ENCODE peak calls at places on chromosomes 6 and 20, in eight cellular contexts. O, C, E, R, Q, T, M and N are unnamed samples.

GRCh38 chr6:134166529-134167221 is 114.3 kb upstream of the SLC2A12 start:
- DNase-seq in Q (no peak), R (peak; percentile 25), M (no peak), E (peak; percentile 67), C (no peak), T (no peak), O (no peak), N (no peak)

GRCh38 chr6:8043221-8043620 is 21.0 kb downstream of the BLOC1S5 start:
- DNase-seq in C (no peak), M (no peak), E (peak; percentile 31), T (no peak), R (no peak), Q (no peak), O (no peak), N (no peak)

GRCh38 chr6:63764318-63764916 is 128.8 kb downstream of the PHF3 start:
- DNase-seq in R (peak; percentile 74), C (no peak), E (peak; percentile 52), M (no peak), O (peak; percentile 18), T (no peak), Q (peak; percentile 65), N (no peak)

GRCh38 chr6:162721404-162721687 is 6.2 kb downstream of the PRKN start:
- DNase-seq in E (no peak), Q (no peak), M (no peak), R (no peak), O (no peak), C (no peak), T (no peak), N (no peak)

GRCh38 chr6:7721654-7722053 is 4.2 kb upstream of the BMP6 start:
- DNase-seq in T (no peak), C (no peak), E (peak; percentile 41), Q (peak; percentile 16), R (peak; percentile 66), M (no peak), O (no peak), N (no peak)

GRCh38 chr6:10745116-10745515 is 2.5 kb upstream of the TMEM14B start:
- DNase-seq in R (no peak), M (no peak), O (no peak), C (no peak), Q (no peak), E (no peak), T (no peak), N (no peak)

GRCh38 chr6:169445661-169446581 is 192.3 kb upstream of the THBS2 start:
- DNase-seq in Q (peak; percentile 57), M (no peak), E (no peak), T (no peak), R (no peak), O (no peak), C (no peak), N (no peak)

GRCh38 chr6:112253505-112253841 is 894 bp downstream of the LAMA4 start:
- DNase-seq in M (no peak), Q (no peak), E (no peak), C (no peak), T (no peak), O (no peak), R (peak; percentile 3), N (no peak)

DNA sequence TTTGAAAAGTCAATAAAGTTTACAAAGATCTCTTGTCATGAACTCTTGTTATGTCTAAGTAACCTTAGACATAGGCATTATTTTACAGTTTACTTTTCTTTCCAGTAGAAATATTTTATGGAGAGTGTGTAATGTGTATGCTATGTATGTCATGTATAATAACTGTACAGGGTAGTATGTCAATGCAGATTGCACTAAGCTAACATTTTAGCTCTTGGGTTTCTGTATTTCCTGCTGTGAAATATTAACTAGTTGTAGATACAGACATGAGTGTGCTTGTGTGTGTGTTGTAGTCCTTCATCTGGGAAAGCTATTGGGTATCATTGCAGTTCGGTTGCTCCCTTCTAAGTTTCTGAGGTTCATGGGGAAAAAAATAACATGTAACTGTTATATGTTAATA is 214.8 kb downstream of the ARID1B start:
- DNase-seq in R (peak; percentile 74), Q (no peak), O (peak; percentile 8), M (no peak), C (no peak), T (no peak), E (peak; percentile 71), N (no peak)
- TF ChIP-seq CTCF in R (no peak), Q (no peak), O (no peak), M (no peak), C (no peak), T (no peak), E (no peak), N (no peak)

DNA sequence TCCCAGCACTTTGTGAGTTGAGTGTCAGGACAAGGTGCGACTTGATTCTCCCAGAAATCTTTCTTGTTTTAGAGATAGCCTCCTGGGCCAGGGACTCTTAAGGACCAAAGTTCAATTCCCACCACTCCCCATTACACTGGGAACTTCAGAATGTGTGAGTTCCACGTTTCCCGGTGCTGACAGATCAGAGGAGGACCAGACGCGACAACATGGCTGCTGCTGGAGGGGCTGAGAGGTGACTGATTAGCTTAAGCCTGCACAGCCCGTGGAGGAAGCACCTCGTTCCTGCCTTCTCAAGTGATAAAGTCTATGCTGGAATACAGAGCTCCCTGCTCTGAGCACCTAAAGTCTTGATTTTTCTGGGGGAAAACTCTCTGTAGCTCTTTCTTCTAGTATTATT is 175.2 kb upstream of the FERMT1 start:
- DNase-seq in O (no peak), M (no peak), C (no peak), R (no peak), E (no peak), Q (no peak), T (no peak), N (no peak)
- H3K4me1 ChIP-seq in O (no peaks in the 10 kb centered on the region), M (no peaks in the 10 kb centered on the region), C (no peaks in the 10 kb centered on the region), R (no peaks in the 10 kb centered on the region), E (no peaks in the 10 kb centered on the region), Q (peaks cover 17% of the 10 kb centered on the region), T (no peaks in the 10 kb centered on the region), N (peaks cover 10% of the 10 kb centered on the region)

DNA sequence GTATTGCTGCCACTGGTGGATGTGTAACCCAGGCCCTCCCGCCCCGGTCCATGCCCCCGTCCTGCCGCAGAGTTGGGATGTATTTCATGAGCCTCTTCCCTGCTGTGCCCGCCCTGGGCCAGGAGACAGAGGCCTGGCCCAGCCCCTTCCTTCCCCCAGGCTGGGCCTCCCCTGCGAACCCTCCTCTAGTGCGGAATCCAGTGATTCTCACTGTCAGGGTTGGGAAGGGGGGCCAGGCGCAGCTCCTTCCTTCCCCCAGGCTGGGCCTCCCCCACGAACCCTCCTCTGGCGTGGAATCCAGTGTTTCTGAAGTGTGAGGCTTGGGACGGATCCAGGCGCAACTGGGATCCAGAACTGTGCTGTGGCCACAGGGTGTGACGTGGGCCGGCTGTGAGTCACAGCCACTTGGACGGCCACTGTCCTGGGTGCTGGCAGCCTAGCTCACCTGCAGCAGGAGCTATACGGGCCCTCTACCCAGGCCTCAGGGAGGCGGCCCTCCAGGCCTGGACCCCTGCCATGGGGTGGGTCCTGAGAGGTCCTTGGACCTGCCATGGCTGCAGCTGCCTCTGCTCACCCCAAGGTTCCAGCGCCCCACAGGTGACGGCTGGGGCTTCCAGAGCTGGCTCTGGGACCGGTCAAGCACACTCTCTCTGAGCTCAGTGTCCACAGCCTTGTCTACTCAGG is 28.3 kb downstream of the COL20A1 start:
- DNase-seq in R (peak; percentile 46), Q (peak; percentile 52), T (peak; percentile 7), O (peak; percentile 37), C (no peak), M (no peak), E (peak; percentile 40), N (peak; percentile 72)
- H3K27me3 ChIP-seq in R (peaks cover 20% of the 10 kb centered on the region), Q (no peaks in the 10 kb centered on the region), T (peaks cover 25% of the 10 kb centered on the region), O (peaks cover 7% of the 10 kb centered on the region), C (no peaks in the 10 kb centered on the region), M (peaks cover 92% of the 10 kb centered on the region), E (peaks cover 46% of the 10 kb centered on the region), N (no peaks in the 10 kb centered on the region)

DNA sequence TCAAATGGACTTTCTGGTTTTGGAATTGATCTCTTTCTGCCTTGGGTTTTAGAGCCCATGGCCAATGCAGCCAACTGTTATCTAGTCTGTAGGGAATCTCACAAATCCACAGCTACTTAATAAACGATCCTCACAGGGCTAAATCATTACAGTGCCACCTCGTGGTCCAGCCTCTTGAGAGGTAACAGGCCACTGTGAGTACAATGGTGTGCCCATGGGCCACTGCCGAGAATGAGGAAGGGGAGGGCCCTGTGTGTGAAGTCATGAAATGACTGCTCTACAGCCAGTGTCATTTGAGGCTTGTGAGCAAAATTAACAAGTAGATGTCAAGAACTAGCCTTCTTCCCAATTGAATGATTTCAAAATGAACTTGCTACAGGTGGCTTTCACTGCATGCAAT is 54.3 kb upstream of the GMPR start:
- DNase-seq in C (no peak), E (peak; percentile 7), M (peak; percentile 12), Q (peak; percentile 48), T (peak; percentile 52), O (no peak), R (peak; percentile 71), N (no peak)
- TF ChIP-seq CTCF in C (no peak), E (peak; percentile 28), M (peak; percentile 42), Q (no peak), T (peak; percentile 66), O (no peak), R (peak; percentile 71), N (no peak)

DNA sequence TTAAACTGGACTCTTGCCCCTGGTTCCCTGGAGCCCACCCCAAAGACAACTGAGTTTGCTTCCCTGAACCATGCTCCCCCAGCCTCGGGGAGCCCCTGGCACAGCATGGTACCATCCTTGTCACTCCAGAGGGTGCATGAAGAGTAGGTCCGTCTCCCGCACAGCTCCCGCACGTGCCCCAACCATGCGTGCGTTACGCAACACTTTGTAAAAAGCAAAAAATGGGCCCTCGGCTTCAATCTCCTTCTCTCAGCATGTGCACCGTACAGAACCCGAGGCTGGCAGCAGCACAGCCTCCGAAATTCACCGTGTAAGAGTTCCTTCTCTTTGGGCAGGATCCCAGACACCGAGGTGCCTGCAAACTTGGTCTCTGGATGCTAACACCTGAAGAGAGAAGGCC is 5.6 kb downstream of the PMEPA1 start:
- DNase-seq in Q (no peak), E (no peak), R (no peak), T (no peak), M (no peak), O (no peak), C (no peak), N (no peak)
- H3K4me1 ChIP-seq in Q (peaks cover 12% of the 10 kb centered on the region), E (peaks cover 4% of the 10 kb centered on the region), R (peaks cover 61% of the 10 kb centered on the region), T (no peaks in the 10 kb centered on the region), M (peaks cover 78% of the 10 kb centered on the region), O (no peaks in the 10 kb centered on the region), C (no peaks in the 10 kb centered on the region), N (no peaks in the 10 kb centered on the region)

DNA sequence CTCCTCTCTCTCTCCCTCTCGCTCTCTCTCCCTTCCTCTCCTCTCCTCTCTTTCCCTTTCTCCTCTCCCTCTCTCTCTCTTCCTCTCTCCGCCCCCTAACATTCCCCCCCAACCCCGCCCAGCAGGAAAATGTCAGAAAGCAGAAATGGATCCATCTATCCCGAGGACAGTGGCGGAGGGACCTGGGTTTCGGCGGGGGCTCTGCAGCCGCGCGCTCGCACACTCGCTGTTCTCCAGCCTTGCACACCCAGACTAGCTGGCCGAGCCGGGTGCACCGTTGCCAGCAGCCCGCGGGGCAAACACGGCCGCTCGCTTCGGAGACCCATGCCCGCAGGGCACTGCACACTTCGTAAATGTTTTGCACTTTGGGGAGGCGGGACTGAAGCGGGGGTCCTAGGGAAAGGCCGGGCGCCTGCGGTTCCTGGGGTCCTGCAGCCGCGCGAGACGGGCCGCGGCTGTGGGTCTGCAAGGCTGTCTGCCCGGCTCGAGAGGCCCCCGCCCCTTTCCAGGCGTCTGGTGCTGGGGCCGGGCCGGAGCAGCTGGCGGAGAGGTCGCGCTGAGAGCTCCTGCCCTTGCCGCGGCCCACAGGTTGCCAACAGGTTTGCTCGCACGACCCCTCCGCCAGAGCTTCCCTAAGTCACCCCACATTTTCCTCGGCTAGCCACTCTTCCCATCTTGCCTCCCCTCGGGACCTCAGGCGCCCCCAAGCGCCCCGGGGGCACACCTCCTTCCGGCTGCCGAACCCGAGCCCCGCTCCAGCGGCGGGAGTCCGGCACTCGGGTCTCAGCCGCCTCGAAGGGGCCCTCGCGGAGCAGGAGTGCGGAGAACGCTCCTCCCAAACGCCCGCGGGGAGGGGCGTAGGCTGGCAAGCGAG is 818 bp upstream of the MDGA1 start:
- DNase-seq in O (no peak), Q (peak; percentile 62), M (peak; percentile 83), R (peak; percentile 58), T (peak; percentile 78), E (peak; percentile 31), C (peak; percentile 42), N (no peak)
- H3K27me3 ChIP-seq in O (no peaks in the 10 kb centered on the region), Q (peaks cover 53% of the 10 kb centered on the region), M (peaks cover 42% of the 10 kb centered on the region), R (peaks cover 17% of the 10 kb centered on the region), T (no peaks in the 10 kb centered on the region), E (peaks cover 8% of the 10 kb centered on the region), C (no peaks in the 10 kb centered on the region), N (no peaks in the 10 kb centered on the region)